ENCODE peak calls at places on chromosomes 6 and 20, in five cellular contexts. C is sigmoid colon, X is lower lobe of right lung, K is A549, P is cardiac muscle cell. M is an unnamed sample.
A peak's percentile ranks its signal among the peaks of the same experiment; 100 is the strongest.

GRCh38 chr20:36779656-36780025 is 6.1 kb upstream of the DSN1 start:
- DNase-seq in C (no peak), X (no peak), K (no peak), P (no peak), M (peak; percentile 11)

GRCh38 chr6:139531148-139531547 is 156.7 kb upstream of the CITED2 start:
- DNase-seq in C (no peak), X (no peak), K (no peak), P (no peak), M (no peak)

GRCh38 chr6:106446983-106447382 is 86.5 kb downstream of the CRYBG1 start:
- DNase-seq in C (no peak), X (no peak), K (peak; percentile 21), P (no peak), M (no peak)

GRCh38 chr6:161254754-161255253 is 19.1 kb downstream of the AGPAT4 start:
- DNase-seq in C (no peak), X (no peak), K (no peak), P (peak; percentile 76), M (no peak)

GRCh38 chr20:61355585-61355984 is 103.5 kb downstream of the CDH4 start:
- DNase-seq in C (no peak), X (no peak), K (no peak), P (no peak), M (no peak)

GRCh38 chr6:119201486-119201885 is 123.0 kb upstream of the FAM184A start:
- DNase-seq in C (no peak), X (no peak), K (no peak), P (no peak), M (no peak)

GRCh38 chr6:10425973-10426780 is 11.3 kb upstream of the TFAP2A start:
- DNase-seq in C (no peak), X (peak; percentile 60), K (no peak), P (peak; percentile 52), M (no peak)

GRCh38 chr20:39524371-39524911 is 562.3 kb downstream of the DHX35 start:
- DNase-seq in C (no peak), X (no peak), K (no peak), P (no peak), M (no peak)

GRCh38 chr6:119083007-119083406 is 4.5 kb upstream of the FAM184A start:
- DNase-seq in C (no peak), X (no peak), K (no peak), P (no peak), M (no peak)

GRCh38 chr6:30988209-30988825 is 4.8 kb downstream of the MUC21 start:
- DNase-seq in C (no peak), X (no peak), K (no peak), P (no peak), M (no peak)

GRCh38 chr20:46190796-46191540 is 72.9 kb downstream of the CD40 start:
- DNase-seq in C (no peak), X (no peak), K (no peak), P (no peak), M (no peak)

GRCh38 chr6:15554728-15555100 is 108.1 kb downstream of the DTNBP1 start:
- DNase-seq in C (no peak), X (no peak), K (no peak), P (no peak), M (no peak)

GRCh38 chr6:15682965-15683822 is 20.4 kb upstream of the DTNBP1 start:
- DNase-seq in C (no peak), X (no peak), K (no peak), P (no peak), M (no peak)

GRCh38 chr6:4134841-4135664 is at the start of gene ECI2:
- DNase-seq in C (no peak), X (peak; percentile 86), K (peak; percentile 48), P (no peak), M (peak; percentile 29)

GRCh38 chr6:146315321-146316254 is 228.0 kb upstream of the RAB32 start:
- DNase-seq in C (no peak), X (no peak), K (no peak), P (no peak), M (no peak)

GRCh38 chr6:18380165-18380564 is 7.0 kb upstream of the RNF144B start:
- DNase-seq in C (no peak), X (no peak), K (no peak), P (no peak), M (no peak)

GRCh38 chr20:60055740-60056139 is 97.5 kb downstream of the CDH26 start:
- DNase-seq in C (peak; percentile 81), X (peak; percentile 85), K (no peak), P (peak; percentile 10), M (no peak)

GRCh38 chr6:16239090-16239797 is 857 bp downstream of the GMPR start:
- DNase-seq in C (peak; percentile 88), X (peak; percentile 85), K (no peak), P (peak; percentile 47), M (peak; percentile 41)

GRCh38 chr6:110897433-110897832 is 22.8 kb downstream of the AMD1 start:
- DNase-seq in C (no peak), X (no peak), K (no peak), P (no peak), M (no peak)

GRCh38 chr6:108587258-108588059 is 26.7 kb downstream of the FOXO3 start:
- DNase-seq in C (peak; percentile 77), X (no peak), K (no peak), P (peak; percentile 81), M (no peak)

GRCh38 chr6:144756469-144756868 is 471.3 kb downstream of the UTRN start:
- DNase-seq in C (no peak), X (no peak), K (no peak), P (no peak), M (no peak)

GRCh38 chr6:170041526-170041925 is 249.4 kb downstream of the DLL1 start:
- DNase-seq in C (peak; percentile 51), X (no peak), K (no peak), P (no peak), M (no peak)

GRCh38 chr6:40252531-40253258 is 318.4 kb upstream of the MOCS1 start:
- DNase-seq in C (no peak), X (no peak), K (no peak), P (no peak), M (no peak)

GRCh38 chr20:1838479-1839279 is 56.5 kb upstream of the SIRPA start:
- DNase-seq in C (no peak), X (no peak), K (no peak), P (no peak), M (no peak)

GRCh38 chr6:40582892-40583291 is 4.3 kb downstream of the LRFN2 start:
- DNase-seq in C (no peak), X (no peak), K (no peak), P (no peak), M (no peak)

GRCh38 chr20:63230800-63231268 is 4.9 kb upstream of the BIRC7 start:
- DNase-seq in C (peak; percentile 78), X (no peak), K (no peak), P (peak; percentile 79), M (no peak)

GRCh38 chr6:165556116-165556843 is 106.8 kb downstream of the PDE10A start:
- DNase-seq in C (no peak), X (no peak), K (no peak), P (peak; percentile 66), M (no peak)

GRCh38 chr6:54366647-54367327 is 58.5 kb downstream of the TINAG start:
- DNase-seq in C (no peak), X (no peak), K (no peak), P (peak; percentile 53), M (no peak)

GRCh38 chr6:147384029-147384428 is 124.5 kb upstream of the SAMD5 start:
- DNase-seq in C (no peak), X (no peak), K (no peak), P (no peak), M (no peak)

GRCh38 chr6:82370788-82371187 is 7.2 kb downstream of the TPBG start:
- DNase-seq in C (no peak), X (no peak), K (no peak), P (no peak), M (no peak)

GRCh38 chr20:4511776-4512175 is 209.9 kb upstream of the PRND start:
- DNase-seq in C (no peak), X (no peak), K (no peak), P (no peak), M (no peak)

DNA sequence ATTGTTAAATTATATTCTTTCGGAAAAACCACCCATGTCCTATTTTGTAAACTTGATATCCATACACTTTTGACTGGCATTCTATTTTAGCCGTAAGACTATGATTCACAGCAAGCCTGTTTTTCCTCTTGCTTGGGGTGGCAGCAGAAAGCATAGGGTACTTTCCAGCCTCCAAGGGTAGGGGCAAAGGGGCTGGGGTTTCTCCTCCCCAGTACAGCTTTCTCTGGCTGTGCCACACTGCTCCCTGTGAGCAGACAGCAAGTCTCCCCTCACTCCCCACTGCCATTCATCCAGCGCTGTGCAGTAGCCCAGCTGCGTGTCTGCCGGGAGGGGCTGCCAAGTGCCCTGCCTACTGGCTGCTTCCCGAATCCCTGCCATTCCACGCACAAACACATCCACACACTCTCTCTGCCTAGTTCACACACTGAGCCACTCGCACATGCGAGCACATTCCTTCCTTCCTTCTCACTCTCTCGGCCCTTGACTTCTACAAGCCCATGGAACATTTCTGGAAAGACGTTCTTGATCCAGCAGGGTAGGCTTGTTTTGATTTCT is 2.1 kb upstream of the ESR1 start:
- DNase-seq in C (no peak), X (no peak), K (no peak), P (no peak), M (no peak)
- H3K4me3 ChIP-seq in C (no peak overlapping the region), X (no peak overlapping the region), K (no peak overlapping the region), P (no peak overlapping the region), M (no peak overlapping the region)

GRCh38 chr6:35668708-35669440 is 19.8 kb downstream of the FKBP5 start:
- DNase-seq in C (no peak), X (no peak), K (no peak), P (peak; percentile 67), M (no peak)
- H3K4me3 ChIP-seq in C (no peak overlapping the region), X (no peak overlapping the region), K (no peak overlapping the region), P (no peak overlapping the region), M (no peak overlapping the region)

DNA sequence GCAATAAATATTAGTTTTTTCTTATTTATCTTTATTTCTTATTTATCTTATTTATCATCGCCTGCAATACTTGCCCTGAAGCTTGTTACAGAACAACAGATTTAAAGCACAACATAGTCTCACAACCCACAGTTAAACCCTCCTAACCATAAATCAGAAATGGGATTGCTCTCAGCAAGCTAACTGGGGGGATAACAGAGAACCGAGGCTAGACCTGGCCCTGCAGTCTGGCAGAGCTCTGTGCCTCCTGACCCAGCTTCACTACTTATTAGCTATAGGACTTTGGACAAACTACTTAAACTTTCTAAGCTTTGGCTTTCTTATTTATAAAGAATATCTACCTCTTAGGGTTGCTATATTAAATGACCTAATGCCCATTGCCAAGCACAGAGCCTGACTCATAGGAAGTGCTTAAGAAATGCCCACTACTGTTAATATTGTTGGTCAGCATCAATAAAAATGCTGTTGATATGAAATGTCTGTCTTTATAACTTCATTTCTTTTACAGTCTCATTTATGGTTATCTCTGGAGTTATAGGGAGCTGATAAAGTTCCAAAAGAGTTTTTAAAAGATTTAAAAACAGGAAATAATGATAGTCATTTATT is 87.9 kb upstream of the BEND6 start:
- DNase-seq in C (no peak), X (no peak), K (no peak), P (peak; percentile 31), M (no peak)
- H3K4me3 ChIP-seq in C (no peak overlapping the region), X (no peak overlapping the region), K (no peak overlapping the region), P (no peak overlapping the region), M (no peak overlapping the region)

DNA sequence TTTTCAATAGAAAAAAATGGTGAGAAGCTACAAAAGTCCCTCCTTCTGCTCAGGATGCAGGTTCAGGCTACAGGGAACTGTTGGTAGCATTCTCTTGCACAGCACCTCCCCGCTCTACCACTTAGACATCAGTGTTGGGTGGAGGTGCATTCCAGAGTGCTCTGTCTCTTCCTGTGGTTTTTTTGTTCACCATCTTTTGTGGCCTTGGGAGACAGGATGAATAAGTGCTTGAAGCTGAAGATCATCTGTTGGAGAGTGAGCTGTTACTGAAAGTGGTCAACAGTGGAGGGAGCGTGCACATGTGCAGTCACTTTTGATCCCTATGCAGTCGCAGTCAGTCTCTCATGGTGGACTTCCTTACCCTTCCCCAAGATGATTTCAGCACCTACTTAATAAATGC is 16.6 kb upstream of the BTBD3 start:
- DNase-seq in C (no peak), X (no peak), K (no peak), P (peak; percentile 35), M (no peak)
- H3K4me3 ChIP-seq in C (no peak overlapping the region), X (no peak overlapping the region), K (no peak overlapping the region), P (no peak overlapping the region), M (no peak overlapping the region)